ENCODE peak calls at places on chromosome 16, in four cellular contexts. One of them, this sample, is unnamed.

GRCh38 chr16:89690392-89690901 is 4.0 kb downstream of the CDK10 start:
- DNase-seq in A549: no peak
- DNase-seq in body of pancreas: no peak
- DNase-seq in PC-9: no peak
- DNase-seq in this sample: no peak

GRCh38 chr16:20901441-20902112 is 1.0 kb downstream of the LYRM1 start:
- DNase-seq in A549: peak; percentile 52
- DNase-seq in body of pancreas: peak; percentile 33
- DNase-seq in PC-9: peak; percentile 87
- DNase-seq in this sample: peak; percentile 55

GRCh38 chr16:70788668-70789161 is 12.2 kb downstream of the VAC14 start:
- DNase-seq in A549: no peak
- DNase-seq in body of pancreas: no peak
- DNase-seq in PC-9: no peak
- DNase-seq in this sample: no peak

GRCh38 chr16:35148748-35149147 is 1689.3 kb downstream of the TP53TG3F start:
- DNase-seq in A549: no peak
- DNase-seq in body of pancreas: no peak
- DNase-seq in PC-9: no peak
- DNase-seq in this sample: no peak

GRCh38 chr16:72752004-72752695 is 295.8 kb downstream of the ZFHX3 start:
- DNase-seq in A549: no peak
- DNase-seq in body of pancreas: no peak
- DNase-seq in PC-9: no peak
- DNase-seq in this sample: no peak

GRCh38 chr16:57815987-57816745 is 13.9 kb upstream of the KIFC3 start:
- DNase-seq in A549: peak; percentile 62
- DNase-seq in body of pancreas: peak; percentile 86
- DNase-seq in PC-9: peak; percentile 90
- DNase-seq in this sample: peak; percentile 80

GRCh38 chr16:72317378-72317777 is 145.4 kb upstream of the PMFBP1 start:
- DNase-seq in A549: no peak
- DNase-seq in body of pancreas: no peak
- DNase-seq in PC-9: no peak
- DNase-seq in this sample: no peak

GRCh38 chr16:80691111-80691761 is 113.2 kb downstream of the CDYL2 start:
- DNase-seq in A549: no peak
- DNase-seq in body of pancreas: no peak
- DNase-seq in PC-9: no peak
- DNase-seq in this sample: no peak

GRCh38 chr16:3094289-3095027 is 4.6 kb downstream of the ZSCAN10 start:
- DNase-seq in A549: no peak
- DNase-seq in body of pancreas: peak; percentile 63
- DNase-seq in PC-9: peak; percentile 31
- DNase-seq in this sample: peak; percentile 57

GRCh38 chr16:55255890-55256289 is 68.1 kb upstream of the IRX6 start:
- DNase-seq in A549: no peak
- DNase-seq in body of pancreas: no peak
- DNase-seq in PC-9: no peak
- DNase-seq in this sample: no peak

GRCh38 chr16:19446300-19446846 is 28.7 kb downstream of the TMC5 start:
- DNase-seq in A549: no peak
- DNase-seq in body of pancreas: no peak
- DNase-seq in PC-9: no peak
- DNase-seq in this sample: no peak

GRCh38 chr16:53131363-53132071 is 76.7 kb downstream of the CHD9 start:
- DNase-seq in A549: peak; percentile 55
- DNase-seq in body of pancreas: peak; percentile 63
- DNase-seq in PC-9: peak; percentile 34
- DNase-seq in this sample: peak; percentile 71

GRCh38 chr16:75109732-75110243 is 6.8 kb downstream of the LDHD start:
- DNase-seq in A549: no peak
- DNase-seq in body of pancreas: peak; percentile 34
- DNase-seq in PC-9: peak; percentile 69
- DNase-seq in this sample: peak; percentile 80

DNA sequence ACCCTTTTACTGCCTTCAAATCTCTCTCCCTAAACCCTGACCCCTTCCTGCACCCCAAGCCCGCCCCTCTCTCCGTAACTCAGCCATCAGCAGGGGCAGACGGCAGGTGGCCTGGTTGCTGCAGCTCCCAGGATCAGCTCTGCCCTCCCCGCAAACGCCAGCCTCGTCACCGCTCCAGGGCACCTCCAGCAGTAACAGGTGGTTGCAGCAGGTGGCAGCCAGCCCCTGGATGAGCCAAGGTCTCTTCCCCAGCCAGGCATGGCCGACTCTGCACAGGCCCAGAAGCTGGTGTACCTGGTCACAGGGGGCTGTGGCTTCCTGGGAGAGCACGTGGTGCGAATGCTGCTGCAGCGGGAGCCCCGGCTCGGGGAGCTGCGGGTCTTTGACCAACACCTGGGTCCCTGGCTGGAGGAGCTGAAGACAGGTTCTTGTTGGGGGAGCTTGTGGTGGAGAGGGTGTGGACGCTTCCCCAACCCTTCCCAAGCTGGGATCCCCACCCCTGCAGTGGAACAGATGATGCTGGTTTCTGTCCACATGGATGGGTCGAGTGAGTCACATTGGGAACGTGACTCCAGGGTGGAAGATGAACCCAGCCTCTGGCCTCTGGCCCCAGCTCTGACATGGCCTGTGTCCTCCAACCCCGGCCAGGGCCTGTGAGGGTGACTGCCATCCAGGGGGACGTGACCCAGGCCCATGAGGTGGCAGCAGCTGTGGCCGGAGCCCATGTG is 558 bp downstream of the HSD3B7 start:
- DNase-seq in A549: peak; percentile 55
- DNase-seq in body of pancreas: peak; percentile 86
- DNase-seq in PC-9: peak; percentile 93
- DNase-seq in this sample: peak; percentile 82
- H3K27ac ChIP-seq in A549: peak overlapping the region; percentile 84
- H3K27ac ChIP-seq in body of pancreas: peak overlapping the region; percentile 77
- H3K27ac ChIP-seq in PC-9: no peak overlapping the region
- H3K27ac ChIP-seq in this sample: peak overlapping the region; percentile 83

GRCh38 chr16:6345090-6345489 is 987.6 kb upstream of the RBFOX1 start:
- DNase-seq in A549: no peak
- DNase-seq in body of pancreas: no peak
- DNase-seq in PC-9: no peak
- DNase-seq in this sample: no peak
- TF ChIP-seq CTCF in A549: no peak
- TF ChIP-seq CTCF in body of pancreas: no peak
- TF ChIP-seq CTCF in PC-9: peak; percentile 41
- TF ChIP-seq CTCF in this sample: no peak

GRCh38 chr16:28091706-28092105 is 28.2 kb upstream of the GSG1L start:
- DNase-seq in A549: no peak
- DNase-seq in body of pancreas: no peak
- DNase-seq in PC-9: no peak
- DNase-seq in this sample: no peak
- H3K27ac ChIP-seq in A549: no peak overlapping the region
- H3K27ac ChIP-seq in body of pancreas: no peak overlapping the region
- H3K27ac ChIP-seq in PC-9: peak overlapping the region; percentile 76
- H3K27ac ChIP-seq in this sample: no peak overlapping the region

GRCh38 chr16:5056347-5056746 is 9.4 kb downstream of the C16orf89 start:
- DNase-seq in A549: no peak
- DNase-seq in body of pancreas: no peak
- DNase-seq in PC-9: no peak
- DNase-seq in this sample: peak; percentile 41
- TF ChIP-seq CTCF in A549: peak; percentile 42
- TF ChIP-seq CTCF in body of pancreas: no peak
- TF ChIP-seq CTCF in PC-9: peak; percentile 40
- TF ChIP-seq CTCF in this sample: peak; percentile 44

GRCh38 chr16:67760206-67760605 is 41.1 kb upstream of the GFOD2 start:
- DNase-seq in A549: no peak
- DNase-seq in body of pancreas: no peak
- DNase-seq in PC-9: no peak
- DNase-seq in this sample: no peak
- H3K27ac ChIP-seq in A549: no peak overlapping the region
- H3K27ac ChIP-seq in body of pancreas: no peak overlapping the region
- H3K27ac ChIP-seq in PC-9: no peak overlapping the region
- H3K27ac ChIP-seq in this sample: no peak overlapping the region